ENCODE peak calls at places on chromosomes 5 and 9, in ten cellular contexts. N, C, P, R, L, Z, W, X, Y and K are unnamed samples.

GRCh38 chr5:115737452-115737851 is 79.0 kb downstream of the CDO1 start:
- DNase-seq in N (no peak), C (no peak), P (no peak), R (peak), L (no peak), Z (no peak), W (no peak), X (no peak), Y (no peak), K (no peak)

GRCh38 chr5:57221049-57221568 is 47.2 kb downstream of the GPBP1 start:
- DNase-seq in N (peak), C (no peak), P (no peak), R (peak), L (no peak), Z (peak), W (peak), X (peak), Y (peak), K (peak)

GRCh38 chr5:89437450-89438435 is 554.8 kb upstream of the MEF2C start:
- DNase-seq in N (peak), C (no peak), P (no peak), R (no peak), L (no peak), Z (no peak), W (no peak), X (no peak), Y (no peak), K (peak)

GRCh38 chr5:177086918-177087706 is 397 bp downstream of the FGFR4 start:
- DNase-seq in N (peak), C (peak), P (peak), R (peak), L (peak), Z (peak), W (peak), X (no peak), Y (peak), K (peak)

GRCh38 chr5:75720882-75721281 is 3.6 kb upstream of the POC5 start:
- DNase-seq in N (no peak), C (no peak), P (no peak), R (no peak), L (no peak), Z (no peak), W (no peak), X (no peak), Y (no peak), K (no peak)

GRCh38 chr5:44942524-44943001 is 133.8 kb downstream of the MRPS30 start:
- DNase-seq in N (no peak), C (no peak), P (no peak), R (peak), L (peak), Z (no peak), W (no peak), X (no peak), Y (peak), K (no peak)

GRCh38 chr9:85401998-85402397 is 339.8 kb downstream of the AGTPBP1 start:
- DNase-seq in N (peak), C (no peak), P (no peak), R (no peak), L (no peak), Z (no peak), W (no peak), X (no peak), Y (no peak), K (no peak)

GRCh38 chr5:154287136-154287535 is 96.6 kb downstream of the GALNT10 start:
- DNase-seq in N (peak), C (no peak), P (peak), R (peak), L (peak), Z (no peak), W (no peak), X (peak), Y (no peak), K (peak)

GRCh38 chr5:15008476-15008875 is 136.9 kb upstream of the ANKH start:
- DNase-seq in N (peak), C (peak), P (peak), R (no peak), L (peak), Z (peak), W (no peak), X (peak), Y (no peak), K (peak)

GRCh38 chr5:83672158-83672557 is 48.5 kb downstream of the HAPLN1 start:
- DNase-seq in N (no peak), C (no peak), P (no peak), R (no peak), L (no peak), Z (no peak), W (no peak), X (no peak), Y (no peak), K (no peak)

GRCh38 chr5:77168187-77168883 is 42.1 kb upstream of the PDE8B start:
- DNase-seq in N (peak), C (peak), P (no peak), R (no peak), L (no peak), Z (no peak), W (no peak), X (peak), Y (no peak), K (no peak)

GRCh38 chr5:3429962-3430361 is 165.7 kb upstream of the IRX1 start:
- DNase-seq in N (no peak), C (no peak), P (no peak), R (no peak), L (no peak), Z (no peak), W (no peak), X (no peak), Y (no peak), K (no peak)

GRCh38 chr9:130188860-130189481 is 16.8 kb downstream of the NCS1 start:
- DNase-seq in N (no peak), C (no peak), P (no peak), R (no peak), L (no peak), Z (no peak), W (no peak), X (no peak), Y (peak), K (no peak)

GRCh38 chr9:91948061-91948422 is 2.0 kb downstream of the ROR2 start:
- DNase-seq in N (no peak), C (no peak), P (no peak), R (peak), L (no peak), Z (no peak), W (no peak), X (peak), Y (peak), K (peak)

GRCh38 chr9:95822583-95823431 is 52.7 kb upstream of the ERCC6L2 start:
- DNase-seq in N (peak), C (no peak), P (no peak), R (no peak), L (no peak), Z (peak), W (peak), X (peak), Y (no peak), K (peak)

GRCh38 chr5:174623438-174624019 is 100.9 kb upstream of the MSX2 start:
- DNase-seq in N (peak), C (no peak), P (no peak), R (no peak), L (no peak), Z (no peak), W (no peak), X (no peak), Y (no peak), K (no peak)

GRCh38 chr5:142717582-142718215 is 31.8 kb upstream of the FGF1 start:
- DNase-seq in N (peak), C (no peak), P (no peak), R (peak), L (peak), Z (no peak), W (no peak), X (peak), Y (no peak), K (peak)

GRCh38 chr5:42994285-42995151 is 45.6 kb downstream of the ANXA2R start:
- DNase-seq in N (no peak), C (peak), P (peak), R (peak), L (peak), Z (peak), W (no peak), X (peak), Y (peak), K (peak)

GRCh38 chr9:113621309-113621791 is 157.8 kb downstream of the RGS3 start:
- DNase-seq in N (no peak), C (peak), P (no peak), R (peak), L (no peak), Z (no peak), W (no peak), X (peak), Y (no peak), K (peak)

GRCh38 chr9:2720179-2720654 is 2.9 kb downstream of the KCNV2 start:
- DNase-seq in N (no peak), C (no peak), P (no peak), R (no peak), L (no peak), Z (no peak), W (no peak), X (no peak), Y (no peak), K (no peak)

GRCh38 chr5:61263561-61264272 is 68.3 kb upstream of the ZSWIM6 start:
- DNase-seq in N (no peak), C (no peak), P (no peak), R (no peak), L (no peak), Z (no peak), W (no peak), X (no peak), Y (no peak), K (no peak)

GRCh38 chr5:42648036-42648435 is 108.6 kb upstream of the CCDC152 start:
- DNase-seq in N (no peak), C (no peak), P (no peak), R (no peak), L (no peak), Z (no peak), W (no peak), X (no peak), Y (no peak), K (no peak)

GRCh38 chr5:99349842-99350241 is 421.0 kb upstream of the CHD1 start:
- DNase-seq in N (peak), C (no peak), P (no peak), R (no peak), L (no peak), Z (no peak), W (no peak), X (no peak), Y (no peak), K (no peak)

GRCh38 chr9:8784813-8785212 is 985.2 kb upstream of the DMAC1 start:
- DNase-seq in N (no peak), C (no peak), P (no peak), R (peak), L (no peak), Z (no peak), W (no peak), X (no peak), Y (no peak), K (no peak)

DNA sequence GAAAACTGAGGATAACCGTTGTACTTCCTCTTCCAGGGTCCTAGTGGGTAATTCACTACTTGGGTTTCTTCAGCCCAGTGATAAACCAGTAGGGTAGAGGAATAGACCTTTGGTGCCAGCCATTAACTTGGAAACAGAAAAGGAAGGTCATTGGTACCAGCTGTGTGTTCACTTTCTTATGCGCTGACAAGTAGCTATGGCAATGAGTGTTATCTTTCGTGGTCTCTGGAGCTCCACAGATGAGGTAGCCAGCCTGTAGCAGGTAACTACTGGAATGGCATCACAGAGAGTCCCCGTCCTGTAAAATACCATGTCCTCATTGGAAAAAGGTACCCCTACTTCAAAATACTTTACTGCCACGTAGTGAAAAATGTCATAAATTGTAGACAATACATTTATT is 2.3 kb downstream of the UHRF2 start:
- DNase-seq in N (no peak), C (no peak), P (no peak), R (no peak), L (no peak), Z (no peak), W (no peak), X (no peak), Y (no peak), K (peak)
- H3K9ac ChIP-seq in N (peak), C (no peak), P (no peak), R (no peak), L (no peak), Z (no peak), W (peak), X (peak), Y (no peak), K (no peak)

GRCh38 chr9:84241817-84242356 is 98.7 kb downstream of the SLC28A3 start:
- DNase-seq in N (no peak), C (no peak), P (no peak), R (no peak), L (no peak), Z (no peak), W (no peak), X (no peak), Y (no peak), K (no peak)

GRCh38 chr9:84235516-84235915 is 105.0 kb downstream of the SLC28A3 start:
- DNase-seq in N (no peak), C (no peak), P (no peak), R (no peak), L (no peak), Z (no peak), W (no peak), X (no peak), Y (no peak), K (no peak)

GRCh38 chr9:84239341-84239740 is 101.2 kb downstream of the SLC28A3 start:
- DNase-seq in N (no peak), C (no peak), P (no peak), R (no peak), L (no peak), Z (no peak), W (no peak), X (peak), Y (no peak), K (peak)

DNA sequence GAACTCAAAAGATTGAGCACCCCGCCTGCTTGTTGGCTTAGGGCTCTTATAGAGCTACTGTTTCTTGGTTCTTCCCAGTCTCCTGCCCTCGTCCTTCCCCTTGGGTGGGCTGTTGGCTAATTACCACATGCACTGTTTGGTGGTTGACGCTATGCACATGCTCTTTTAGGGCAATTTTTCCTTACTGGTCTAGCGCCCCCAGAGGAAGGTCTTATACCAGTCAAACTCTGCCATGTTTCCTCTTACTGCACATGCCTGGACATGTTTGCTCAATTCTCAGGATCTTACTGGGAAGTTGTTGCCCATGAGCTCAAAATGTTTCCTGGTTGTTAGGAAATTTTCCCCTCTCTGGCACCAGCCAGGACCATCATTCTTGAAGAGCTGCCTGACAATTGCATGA is 101.9 kb downstream of the SLC28A3 start:
- DNase-seq in N (peak), C (no peak), P (no peak), R (no peak), L (no peak), Z (peak), W (no peak), X (no peak), Y (peak), K (peak)
- TF ChIP-seq CTCF in N (peak), C (no peak), P (no peak), R (peak), L (peak), Z (peak), W (no peak), X (peak), Y (peak), K (no peak)

DNA sequence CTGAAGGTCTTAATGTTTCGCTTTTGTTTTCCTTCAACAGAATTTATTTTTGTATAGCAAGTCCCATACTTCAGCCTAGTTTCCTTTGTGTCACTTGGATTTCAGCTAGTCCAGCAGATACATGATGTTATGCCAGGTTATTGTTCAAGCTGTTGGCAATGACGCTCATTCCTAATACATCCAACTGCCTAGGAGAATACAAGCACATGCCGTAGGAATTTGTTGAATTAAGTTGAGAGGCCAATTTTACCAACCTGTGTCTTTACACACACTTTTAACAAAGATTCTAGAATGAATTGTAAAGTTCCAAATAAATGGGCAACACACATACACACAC is 501.0 kb downstream of the SPATA31D1 start:
- DNase-seq in N (no peak), C (no peak), P (no peak), R (no peak), L (no peak), Z (no peak), W (no peak), X (peak), Y (no peak), K (peak)
- H3K9ac ChIP-seq in N (no peak), C (no peak), P (no peak), R (no peak), L (no peak), Z (no peak), W (no peak), X (no peak), Y (no peak), K (no peak)

GRCh38 chr5:120690621-120691407 is 226.7 kb downstream of the PRR16 start:
- DNase-seq in N (no peak), C (no peak), P (no peak), R (no peak), L (no peak), Z (no peak), W (no peak), X (no peak), Y (no peak), K (no peak)

GRCh38 chr5:120683580-120683979 is 219.5 kb downstream of the PRR16 start:
- DNase-seq in N (no peak), C (no peak), P (no peak), R (no peak), L (no peak), Z (no peak), W (no peak), X (peak), Y (no peak), K (no peak)

GRCh38 chr5:120684213-120684612 is 220.1 kb downstream of the PRR16 start:
- DNase-seq in N (peak), C (no peak), P (no peak), R (no peak), L (no peak), Z (peak), W (no peak), X (peak), Y (no peak), K (peak)

GRCh38 chr5:120682851-120683250 is 218.8 kb downstream of the PRR16 start:
- DNase-seq in N (peak), C (no peak), P (no peak), R (no peak), L (no peak), Z (no peak), W (no peak), X (peak), Y (no peak), K (peak)

GRCh38 chr5:120684749-120685415 is 220.8 kb downstream of the PRR16 start:
- DNase-seq in N (no peak), C (no peak), P (no peak), R (peak), L (peak), Z (no peak), W (no peak), X (peak), Y (no peak), K (no peak)
- TF ChIP-seq CTCF in N (peak), C (no peak), P (no peak), R (peak), L (peak), Z (no peak), W (no peak), X (peak), Y (peak), K (peak)

GRCh38 chr9:90307177-90307833 is 335.3 kb downstream of the DIRAS2 start:
- DNase-seq in N (no peak), C (no peak), P (no peak), R (peak), L (no peak), Z (no peak), W (no peak), X (no peak), Y (no peak), K (peak)
- H3K9ac ChIP-seq in N (no peak), C (no peak), P (no peak), R (no peak), L (no peak), Z (no peak), W (no peak), X (no peak), Y (no peak), K (no peak)

GRCh38 chr5:137808503-137809135 is 54.5 kb upstream of the HNRNPA0 start:
- DNase-seq in N (no peak), C (no peak), P (no peak), R (no peak), L (no peak), Z (no peak), W (no peak), X (no peak), Y (no peak), K (peak)
- TF ChIP-seq CTCF in N (no peak), C (no peak), P (no peak), R (no peak), L (no peak), Z (no peak), W (no peak), X (no peak), Y (no peak), K (no peak)

GRCh38 chr5:68249520-68249919 is 34.0 kb downstream of the PIK3R1 start:
- DNase-seq in N (no peak), C (no peak), P (no peak), R (no peak), L (no peak), Z (no peak), W (no peak), X (no peak), Y (no peak), K (no peak)

GRCh38 chr5:68252678-68253520 is 37.3 kb downstream of the PIK3R1 start:
- DNase-seq in N (peak), C (no peak), P (peak), R (peak), L (peak), Z (peak), W (no peak), X (peak), Y (peak), K (peak)

GRCh38 chr5:68250662-68251298 is 35.2 kb downstream of the PIK3R1 start:
- DNase-seq in N (no peak), C (no peak), P (no peak), R (no peak), L (no peak), Z (no peak), W (no peak), X (no peak), Y (no peak), K (no peak)

GRCh38 chr5:68251804-68252648 is 36.5 kb downstream of the PIK3R1 start:
- DNase-seq in N (no peak), C (no peak), P (peak), R (no peak), L (no peak), Z (no peak), W (no peak), X (peak), Y (no peak), K (peak)

GRCh38 chr5:68251386-68251785 is 35.8 kb downstream of the PIK3R1 start:
- DNase-seq in N (no peak), C (no peak), P (no peak), R (no peak), L (no peak), Z (no peak), W (no peak), X (peak), Y (no peak), K (peak)
- H3K9ac ChIP-seq in N (no peak), C (no peak), P (no peak), R (no peak), L (no peak), Z (no peak), W (no peak), X (no peak), Y (no peak), K (no peak)

GRCh38 chr5:133780619-133781280 is 168.4 kb upstream of the FSTL4 start:
- DNase-seq in N (no peak), C (no peak), P (no peak), R (no peak), L (peak), Z (no peak), W (no peak), X (no peak), Y (no peak), K (no peak)

GRCh38 chr5:133785182-133785581 is 172.8 kb upstream of the FSTL4 start:
- DNase-seq in N (peak), C (no peak), P (no peak), R (peak), L (peak), Z (no peak), W (no peak), X (no peak), Y (peak), K (no peak)

GRCh38 chr5:133783481-133783880 is 171.1 kb upstream of the FSTL4 start:
- DNase-seq in N (no peak), C (no peak), P (no peak), R (no peak), L (peak), Z (no peak), W (no peak), X (no peak), Y (no peak), K (no peak)

GRCh38 chr5:133781446-133781845 is 169.1 kb upstream of the FSTL4 start:
- DNase-seq in N (no peak), C (no peak), P (no peak), R (no peak), L (peak), Z (no peak), W (no peak), X (no peak), Y (no peak), K (no peak)

GRCh38 chr5:133782736-133783135 is 170.4 kb upstream of the FSTL4 start:
- DNase-seq in N (no peak), C (no peak), P (no peak), R (no peak), L (peak), Z (no peak), W (no peak), X (no peak), Y (no peak), K (no peak)
- TF ChIP-seq CTCF in N (no peak), C (no peak), P (no peak), R (no peak), L (no peak), Z (no peak), W (no peak), X (no peak), Y (no peak), K (no peak)

GRCh38 chr5:67305913-67306710 is 109.5 kb upstream of the CD180 start:
- DNase-seq in N (no peak), C (no peak), P (no peak), R (no peak), L (no peak), Z (no peak), W (peak), X (peak), Y (no peak), K (peak)
- H3K9ac ChIP-seq in N (no peak), C (no peak), P (no peak), R (no peak), L (no peak), Z (no peak), W (no peak), X (no peak), Y (no peak), K (no peak)

GRCh38 chr5:94111209-94112004 is 370.0 kb upstream of the POU5F2 start:
- DNase-seq in N (peak), C (peak), P (peak), R (peak), L (peak), Z (peak), W (peak), X (peak), Y (peak), K (peak)
- TF ChIP-seq CTCF in N (no peak), C (peak), P (no peak), R (peak), L (peak), Z (no peak), W (no peak), X (peak), Y (peak), K (peak)